ENCODE peak calls at places on chromosomes 7 and 10, in nine cellular contexts. V is colonic mucosa; E is naive thymus-derived CD4-positive, alpha-beta T cell; T is spleen; P is heart right ventricle; Z is gastrocnemius medialis; F is PC-3; B is ovary; H is uterus. D is an unnamed sample.

GRCh38 chr7:22338875-22339274 is 18.1 kb downstream of the RAPGEF5 start:
- DNase-seq in E (no peak), V (no peak), Z (no peak), F (no peak), P (no peak), T (no peak), B (no peak), H (no peak), D (no peak)

GRCh38 chr7:16708980-16709379 is 44.6 kb upstream of the TSPAN13 start:
- DNase-seq in H (no peak), E (no peak), F (peak; percentile 82), T (no peak), B (no peak), P (no peak), V (no peak), Z (peak; percentile 21), D (no peak)

GRCh38 chr10:4656576-4657194 is 169.3 kb upstream of the AKR1E2 start:
- DNase-seq in H (peak; percentile 53), P (peak; percentile 33), B (peak; percentile 49), Z (peak; percentile 55), V (peak; percentile 68), E (peak; percentile 34), F (peak; percentile 64), T (peak; percentile 76), D (no peak)

GRCh38 chr10:29908977-29909376 is 150.4 kb downstream of the JCAD start:
- DNase-seq in B (no peak), P (no peak), T (no peak), E (no peak), Z (no peak), H (no peak), V (no peak), F (no peak), D (no peak)

GRCh38 chr10:112383325-112383724 is 9.4 kb downstream of the ACSL5 start:
- DNase-seq in T (no peak), B (peak; percentile 52), H (no peak), Z (no peak), V (peak; percentile 71), P (no peak), E (no peak), F (peak; percentile 50), D (no peak)

GRCh38 chr7:140239653-140239935 is 62.8 kb upstream of the KDM7A start:
- DNase-seq in F (no peak), Z (no peak), V (peak; percentile 72), T (no peak), E (no peak), B (no peak), H (no peak), P (no peak), D (no peak)

GRCh38 chr10:27620425-27621397 is 116.6 kb downstream of the RAB18 start:
- DNase-seq in F (no peak), P (no peak), V (no peak), Z (peak; percentile 41), T (no peak), B (no peak), H (peak; percentile 64), E (no peak), D (no peak)

GRCh38 chr10:13711281-13711680 is 124.5 kb downstream of the PRPF18 start:
- DNase-seq in B (no peak), T (no peak), V (no peak), Z (no peak), F (no peak), P (no peak), H (no peak), E (no peak), D (peak; percentile 62)

GRCh38 chr10:101138788-101139420 is 7.8 kb downstream of the TLX1 start:
- DNase-seq in P (no peak), V (no peak), E (no peak), Z (no peak), F (no peak), B (no peak), H (no peak), T (no peak), D (no peak)

GRCh38 chr10:93346712-93347111 is 135.4 kb downstream of the MYOF start:
- DNase-seq in V (no peak), P (no peak), B (no peak), H (no peak), F (no peak), Z (no peak), T (no peak), E (no peak), D (no peak)

GRCh38 chr7:34121366-34121765 is 216.0 kb downstream of the BMPER start:
- DNase-seq in F (no peak), Z (no peak), T (no peak), P (no peak), B (no peak), V (no peak), E (no peak), H (no peak), D (no peak)

GRCh38 chr7:47128719-47129118 is 453.2 kb downstream of the TNS3 start:
- DNase-seq in V (no peak), T (no peak), P (no peak), F (no peak), H (no peak), Z (no peak), B (no peak), E (no peak), D (no peak)

GRCh38 chr10:113485801-113486200 is 67.1 kb upstream of the HABP2 start:
- DNase-seq in B (no peak), V (no peak), F (no peak), E (no peak), P (no peak), H (no peak), T (no peak), Z (no peak), D (no peak)

GRCh38 chr10:72334196-72334831 is 20.4 kb downstream of the DNAJB12 start:
- DNase-seq in T (peak; percentile 80), V (no peak), F (no peak), Z (peak; percentile 14), H (peak; percentile 56), E (no peak), B (peak; percentile 89), P (no peak), D (no peak)

GRCh38 chr10:133100706-133101463 is 13.2 kb downstream of the ADGRA1 start:
- DNase-seq in B (no peak), Z (no peak), F (no peak), P (no peak), V (peak; percentile 31), H (no peak), T (no peak), E (no peak), D (no peak)

DNA sequence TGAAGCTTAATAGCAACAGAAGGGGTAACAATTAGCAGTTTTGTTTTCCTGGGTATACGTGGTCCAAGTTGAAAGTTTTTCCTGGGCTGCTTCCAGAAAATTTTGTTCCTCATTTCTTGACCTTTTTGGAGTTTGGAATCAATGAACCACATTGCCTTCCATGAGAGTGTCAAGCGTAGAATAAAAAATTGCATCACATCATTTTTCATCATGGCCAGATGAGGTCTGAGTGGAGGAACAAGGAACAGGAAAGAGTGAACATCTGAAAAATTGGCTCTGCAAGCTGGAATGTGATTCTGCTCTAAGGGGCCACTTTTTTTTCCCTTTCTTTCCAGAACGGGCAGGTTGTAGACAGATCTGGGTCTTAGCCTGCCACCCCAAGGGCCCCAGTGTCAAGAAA is 537.1 kb upstream of the MGMT start:
- DNase-seq in F (no peak), Z (no peak), T (no peak), V (no peak), E (no peak), P (no peak), B (no peak), H (no peak), D (no peak)
- H3K9me3 ChIP-seq in F (no peaks in the 10 kb centered on the region), Z (no peaks in the 10 kb centered on the region), T (no peaks in the 10 kb centered on the region), V (no peaks in the 10 kb centered on the region), E (no peaks in the 10 kb centered on the region), P (no peaks in the 10 kb centered on the region), B (no peaks in the 10 kb centered on the region), H (no peaks in the 10 kb centered on the region), D (no peaks in the 10 kb centered on the region)

DNA sequence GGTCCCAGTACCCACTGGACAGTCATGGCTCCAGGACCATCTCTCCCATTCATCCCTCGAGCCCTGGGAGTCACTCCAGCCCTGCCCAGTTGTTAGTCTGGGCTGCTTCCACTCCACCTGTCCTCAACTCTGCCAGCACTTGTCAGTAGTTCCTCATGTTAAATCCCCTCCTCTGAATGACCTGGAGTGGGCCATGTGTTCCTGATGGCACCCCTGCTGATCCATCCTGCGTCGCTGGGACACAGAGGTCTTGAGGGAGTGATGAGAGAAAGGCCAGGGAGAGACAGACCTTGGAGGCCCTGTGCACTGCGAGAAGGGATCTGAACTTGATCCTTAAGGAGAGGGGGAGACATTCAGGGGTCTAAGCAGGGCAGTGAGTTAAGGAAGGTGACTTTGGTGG is 174.9 kb downstream of the GRID1 start:
- DNase-seq in E (no peak), B (no peak), V (no peak), Z (no peak), T (no peak), P (no peak), H (peak; percentile 0), F (no peak), D (no peak)
- H3K27ac ChIP-seq in E (no peak overlapping the region), B (no peak overlapping the region), V (no peak overlapping the region), Z (no peak overlapping the region), T (no peak overlapping the region), P (no peak overlapping the region), H (no peak overlapping the region), F (no peak overlapping the region), D (no peak overlapping the region)

GRCh38 chr7:90458104-90458503 is 11.3 kb upstream of the PTTG1IP2 start:
- DNase-seq in E (no peak), P (no peak), F (no peak), Z (no peak), T (no peak), V (no peak), H (no peak), B (no peak), D (no peak)

GRCh38 chr7:90453259-90453891 is 16.1 kb upstream of the PTTG1IP2 start:
- DNase-seq in T (no peak), V (no peak), F (no peak), Z (no peak), P (no peak), B (no peak), E (no peak), H (no peak), D (no peak)

GRCh38 chr7:90453931-90454330 is 15.5 kb upstream of the PTTG1IP2 start:
- DNase-seq in V (no peak), T (no peak), Z (no peak), H (no peak), E (no peak), P (no peak), F (no peak), B (no peak), D (no peak)

GRCh38 chr7:90459888-90460287 is 9.6 kb upstream of the PTTG1IP2 start:
- DNase-seq in F (peak; percentile 25), T (no peak), H (no peak), B (no peak), Z (no peak), P (no peak), V (no peak), E (no peak), D (no peak)

GRCh38 chr7:90455163-90456030 is 14.0 kb upstream of the PTTG1IP2 start:
- DNase-seq in T (no peak), P (no peak), V (peak; percentile 33), B (no peak), F (peak; percentile 67), E (no peak), Z (no peak), H (no peak), D (no peak)
- H3K4me3 ChIP-seq in T (no peak overlapping the region), P (peak overlapping the region; percentile 20), V (no peak overlapping the region), B (no peak overlapping the region), F (peak overlapping the region; percentile 52), E (no peak overlapping the region), Z (peak overlapping the region; percentile 29), H (no peak overlapping the region), D (no peak overlapping the region)

GRCh38 chr7:63037242-63037641 is 961.4 kb upstream of the ZNF722 start:
- DNase-seq in T (no peak), P (no peak), F (no peak), H (no peak), B (no peak), V (no peak), Z (no peak), E (no peak), D (no peak)
- H3K9me3 ChIP-seq in T (no peaks in the 10 kb centered on the region), P (peaks cover 6% of the 10 kb centered on the region), F (no peaks in the 10 kb centered on the region), H (no peaks in the 10 kb centered on the region), B (no peaks in the 10 kb centered on the region), V (no peaks in the 10 kb centered on the region), Z (no peaks in the 10 kb centered on the region), E (peaks cover 16% of the 10 kb centered on the region), D (no peaks in the 10 kb centered on the region)

D was measured in aorta.